ENCODE peak calls at places on chromosomes 4 and X, in four cellular contexts. Y is endothelial cell, O is lower leg skin, E is mammary epithelial cell. K is an unnamed sample.

GRCh38 chrX:38166478-38167083 is 54.1 kb downstream of the SRPX start:
- DNase-seq in Y (no peak), O (no peak), E (no peak), K (no peak)

GRCh38 chr4:20723019-20723418 is 22.8 kb downstream of the PACRGL start:
- DNase-seq in Y (no peak), O (no peak), E (peak; percentile 48), K (no peak)

GRCh38 chr4:74635074-74635473 is 159.2 kb downstream of the BTC start:
- DNase-seq in Y (no peak), O (no peak), E (peak; percentile 57), K (no peak)

GRCh38 chr4:111398906-111399330 is 746.3 kb upstream of the FAM241A start:
- DNase-seq in Y (no peak), O (no peak), E (no peak), K (no peak)

GRCh38 chr4:123649644-123650356 is 253.2 kb downstream of the SPRY1 start:
- DNase-seq in Y (no peak), O (peak; percentile 50), E (peak; percentile 94), K (peak; percentile 75)

GRCh38 chr4:134024251-134024650 is 177.3 kb downstream of the PABPC4L start:
- DNase-seq in Y (peak; percentile 4), O (no peak), E (no peak), K (no peak)

GRCh38 chr4:186227221-186227620 is at the start of gene KLKB1:
- DNase-seq in Y (no peak), O (no peak), E (no peak), K (no peak)

GRCh38 chr4:151407466-151408379 is 1.3 kb upstream of the FHIP1A start:
- DNase-seq in Y (peak; percentile 29), O (peak; percentile 24), E (peak; percentile 66), K (no peak)

GRCh38 chr4:159191989-159192388 is 89.1 kb downstream of the RAPGEF2 start:
- DNase-seq in Y (no peak), O (no peak), E (peak; percentile 53), K (no peak)

GRCh38 chr4:121462660-121463261 is 81.9 kb upstream of the QRFPR start:
- DNase-seq in Y (peak; percentile 51), O (peak; percentile 31), E (peak; percentile 54), K (no peak)

GRCh38 chrX:28802625-28803024 is 215.4 kb downstream of the IL1RAPL1 start:
- DNase-seq in Y (no peak), O (no peak), E (no peak), K (no peak)
- TF ChIP-seq CTCF in Y (no peak), O (no peak), E (no peak), K (no peak)

GRCh38 chrX:107450823-107451509 is 1.5 kb downstream of the FRMPD3 start:
- DNase-seq in Y (peak; percentile 46), O (no peak), E (no peak), K (no peak)
- TF ChIP-seq CTCF in Y (peak; percentile 17), O (no peak), E (no peak), K (no peak)

GRCh38 chr4:98151145-98151929 is 8.1 kb upstream of the STPG2 start:
- DNase-seq in Y (no peak), O (no peak), E (no peak), K (no peak)
- TF ChIP-seq CTCF in Y (no peak), O (no peak), E (no peak), K (no peak)

GRCh38 chr4:39526283-39526682 is 956 bp downstream of the UGDH start:
- DNase-seq in Y (no peak), O (no peak), E (no peak), K (no peak)

GRCh38 chr4:39528056-39528465 is 822 bp upstream of the UGDH start:
- DNase-seq in Y (no peak), O (peak; percentile 75), E (no peak), K (peak; percentile 92)

GRCh38 chr4:39529534-39529933 is 2.3 kb upstream of the UGDH start:
- DNase-seq in Y (no peak), O (no peak), E (no peak), K (no peak)

GRCh38 chr4:39526810-39527295 is 386 bp downstream of the UGDH start:
- DNase-seq in Y (no peak), O (peak; percentile 23), E (no peak), K (no peak)

GRCh38 chr4:39527296-39528055 is at the start of gene UGDH:
- DNase-seq in Y (peak; percentile 94), O (peak; percentile 96), E (peak; percentile 98), K (peak; percentile 98)
- TF ChIP-seq CTCF in Y (no peak), O (no peak), E (no peak), K (no peak)

GRCh38 chr4:10173039-10173753 is 56.6 kb upstream of the WDR1 start:
- DNase-seq in Y (no peak), O (peak; percentile 27), E (peak; percentile 82), K (peak; percentile 83)
- TF ChIP-seq CTCF in Y (no peak), O (no peak), E (peak; percentile 20), K (no peak)

DNA sequence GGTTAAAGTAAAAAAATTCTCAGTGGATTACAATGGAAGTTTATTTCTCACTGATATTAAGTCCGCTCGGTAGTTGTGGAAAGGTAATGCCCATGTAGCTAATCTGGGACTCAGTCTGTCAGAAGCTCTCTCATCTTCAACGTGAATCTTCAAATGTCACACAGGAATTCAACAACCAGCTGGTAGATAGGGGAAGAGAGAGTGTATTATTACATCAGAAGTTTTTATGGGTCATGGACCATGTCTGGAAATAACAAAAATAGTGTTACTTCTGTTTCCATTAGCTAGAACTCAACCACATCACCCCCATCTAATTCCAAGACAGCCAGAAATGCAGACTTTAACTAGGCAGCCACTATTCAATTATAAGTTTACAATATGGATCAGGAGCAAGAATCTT is 506.1 kb upstream of the HTR2C start:
- DNase-seq in Y (no peak), O (no peak), E (no peak), K (no peak)
- TF ChIP-seq CTCF in Y (no peak), O (no peak), E (no peak), K (no peak)

DNA sequence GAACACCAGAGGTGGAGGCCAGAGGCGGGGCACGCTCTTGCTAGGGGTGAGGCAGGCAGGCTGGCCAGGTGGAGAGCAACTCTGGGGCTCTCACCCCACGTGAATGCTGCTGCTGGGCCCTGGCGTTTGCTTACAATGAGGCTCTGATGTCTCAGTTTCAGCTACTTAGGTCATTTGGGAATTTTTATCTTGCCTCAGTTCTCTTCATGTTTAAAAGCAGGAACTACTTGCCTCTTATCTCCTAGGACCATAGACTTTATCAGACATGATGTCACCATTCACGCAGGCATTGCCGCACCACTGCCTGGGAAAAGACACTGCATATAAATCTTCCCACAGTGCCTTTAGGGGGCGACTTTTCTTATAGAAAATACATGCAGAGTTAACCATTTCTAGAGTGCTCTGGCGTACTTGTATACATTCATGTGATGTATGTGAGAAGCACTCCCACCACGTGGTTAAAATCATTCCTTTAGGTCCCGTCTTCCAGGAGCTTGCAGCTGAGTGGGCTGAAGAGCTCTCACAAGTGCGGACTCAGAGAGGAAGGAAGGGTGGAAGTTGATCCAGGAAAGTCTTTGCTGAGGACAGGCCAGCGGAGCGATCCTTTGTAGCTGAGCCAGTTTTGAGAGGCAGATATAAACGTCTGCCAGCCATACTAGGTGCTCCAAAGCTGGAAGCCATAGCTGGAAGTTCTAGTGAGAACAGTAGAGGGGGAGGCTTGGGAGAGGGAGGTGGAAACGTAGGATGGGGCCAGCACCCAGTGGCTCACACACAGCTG is 84.3 kb upstream of the CLDN34 start:
- DNase-seq in Y (no peak), O (no peak), E (no peak), K (no peak)
- TF ChIP-seq CTCF in Y (no peak), O (no peak), E (no peak), K (no peak)

DNA sequence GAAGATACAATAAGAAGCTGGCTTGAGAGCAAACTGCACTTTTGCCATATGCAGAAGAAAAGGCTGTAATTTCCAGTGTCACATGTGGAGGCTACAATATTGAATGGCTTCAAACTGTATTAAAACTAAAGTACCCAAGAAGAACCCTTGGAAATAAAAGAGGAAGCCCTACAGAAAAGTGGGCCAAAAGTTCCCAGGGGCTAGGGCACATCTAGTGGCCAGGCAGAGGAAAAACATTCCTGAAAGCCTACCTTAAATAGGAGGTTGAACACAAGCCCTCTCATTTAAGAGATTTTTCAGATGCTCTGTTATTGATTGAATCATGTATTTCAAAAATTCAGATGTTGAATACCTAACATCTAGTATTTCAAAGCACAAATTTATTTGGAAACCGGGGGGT is 40.6 kb upstream of the PRDX4 start:
- DNase-seq in Y (no peak), O (no peak), E (no peak), K (no peak)
- TF ChIP-seq CTCF in Y (no peak), O (no peak), E (peak; percentile 8), K (no peak)

K was measured in sigmoid colon.